ENCODE peak calls at places on chromosomes 6 and 20, in nine cellular contexts. H, F, Q, U, V, G, A, N and I are unnamed samples.

GRCh38 chr20:60092729-60093128 is 134.5 kb downstream of the CDH26 start:
- DNase-seq in Q (no peak), F (no peak), U (no peak), A (no peak), H (no peak), N (no peak), V (no peak), G (no peak), I (no peak)

GRCh38 chr6:30359276-30359675 is 14.3 kb downstream of the RPP21 start:
- DNase-seq in N (no peak), F (no peak), Q (no peak), U (no peak), G (no peak), V (no peak), A (no peak), H (no peak), I (no peak)

GRCh38 chr6:41706876-41707564 is 28.4 kb downstream of the TFEB start:
- DNase-seq in G (no peak), N (no peak), H (no peak), Q (peak), F (no peak), V (no peak), A (peak), U (peak), I (no peak)

GRCh38 chr20:61765871-61766654 is 299.6 kb downstream of the TAF4 start:
- DNase-seq in N (no peak), G (no peak), H (no peak), F (no peak), Q (peak), U (no peak), V (no peak), A (no peak), I (no peak)

GRCh38 chr6:152404936-152405595 is 232.1 kb downstream of the SYNE1 start:
- DNase-seq in U (no peak), H (no peak), N (no peak), G (no peak), A (no peak), V (no peak), Q (no peak), F (no peak), I (no peak)

GRCh38 chr6:27882624-27883023 is 29.6 kb downstream of the OR2B2 start:
- DNase-seq in F (no peak), A (no peak), Q (no peak), N (no peak), U (no peak), G (no peak), V (no peak), H (no peak), I (no peak)

GRCh38 chr6:83708970-83709747 is at the start of gene SNAP91:
- DNase-seq in N (peak), V (peak), F (no peak), G (peak), H (no peak), U (no peak), A (no peak), Q (no peak), I (no peak)

GRCh38 chr6:170132011-170132521 is 158.8 kb downstream of the DLL1 start:
- DNase-seq in H (no peak), N (no peak), V (no peak), F (no peak), Q (peak), U (no peak), A (no peak), G (no peak), I (no peak)

GRCh38 chr6:169953686-169954085 is 202.3 kb downstream of the ERMARD start:
- DNase-seq in H (no peak), F (no peak), N (no peak), G (peak), A (no peak), V (no peak), Q (no peak), U (no peak), I (no peak)

GRCh38 chr20:11032611-11033010 is 358.8 kb upstream of the JAG1 start:
- DNase-seq in G (no peak), F (no peak), V (no peak), N (no peak), Q (no peak), H (no peak), U (no peak), A (no peak), I (no peak)

GRCh38 chr6:25900843-25901242 is 26.8 kb upstream of the SLC17A3 start:
- DNase-seq in N (no peak), Q (no peak), G (no peak), H (no peak), F (no peak), V (no peak), U (no peak), A (no peak), I (no peak)

GRCh38 chr6:150641398-150642139 is 41.9 kb downstream of the PLEKHG1 start:
- DNase-seq in H (peak), N (no peak), G (no peak), Q (no peak), V (no peak), U (no peak), F (no peak), A (peak), I (no peak)

GRCh38 chr6:52392944-52393343 is 27.2 kb upstream of the EFHC1 start:
- DNase-seq in N (no peak), V (no peak), G (no peak), U (peak), F (no peak), Q (no peak), H (peak), A (no peak), I (no peak)

GRCh38 chr6:106084106-106084963 is 1.8 kb upstream of the PRDM1 start:
- DNase-seq in N (no peak), G (peak), Q (no peak), V (no peak), U (peak), F (no peak), H (peak), A (peak), I (no peak)